ENCODE peak calls at places on chromosomes 5 and 9, in seven cellular contexts. F is CD8-positive, alpha-beta memory T cell; W is GM19239; M is T-helper 9 cell; P is activated CD4-positive, alpha-beta T cell treated with anti-CD3 and anti-CD28 coated beads, Interleukin-2, amount 10 ng/mL, durations not matched to agents 7 days and 5 days; C is NCI-H1436 treated with DMSO at 0.1 percent for 48 hours; L is activated CD8-positive, alpha-beta memory T cell treated with anti-CD3 and anti-CD28 coated beads for 1 hour. Y is an unnamed sample.

GRCh38 chr9:131799177-131799823 is 59.4 kb upstream of the RAPGEF1 start:
- DNase-seq in C (no peak), M (peak), W (peak), P (peak), L (no peak), F (peak), Y (peak)

GRCh38 chr9:34010979-34011378 is 37.7 kb downstream of the UBAP2 start:
- DNase-seq in F (no peak), P (peak), L (no peak), C (no peak), W (no peak), M (no peak), Y (no peak)

GRCh38 chr5:26329562-26330189 is 708.7 kb downstream of the CDH9 start:
- DNase-seq in C (no peak), F (no peak), W (no peak), P (no peak), L (no peak), M (no peak), Y (no peak)

GRCh38 chr9:123028136-123028535 is 5.3 kb upstream of the GPR21 start:
- DNase-seq in P (no peak), F (no peak), L (no peak), W (no peak), C (no peak), M (no peak), Y (no peak)

GRCh38 chr9:126564716-126565115 is 49.0 kb upstream of the LMX1B start:
- DNase-seq in F (no peak), W (no peak), C (no peak), P (no peak), L (no peak), M (no peak), Y (no peak)

GRCh38 chr5:17373406-17374110 is 124.5 kb upstream of the TAF11L2 start:
- DNase-seq in F (no peak), P (no peak), C (no peak), M (no peak), L (no peak), W (no peak), Y (no peak)

GRCh38 chr5:88979244-88979643 is 96.3 kb upstream of the MEF2C start:
- DNase-seq in L (no peak), C (no peak), P (no peak), F (no peak), M (no peak), W (no peak), Y (no peak)

GRCh38 chr5:56622146-56622545 is 193.2 kb upstream of the MAP3K1 start:
- DNase-seq in C (no peak), F (no peak), W (no peak), P (no peak), L (no peak), M (no peak), Y (no peak)

GRCh38 chr5:129115680-129116079 is 21.1 kb downstream of the ISOC1 start:
- DNase-seq in F (no peak), P (no peak), M (no peak), C (no peak), W (no peak), L (no peak), Y (no peak)